ENCODE peak calls at places on chromosome X, in five cellular contexts. T is upper lobe of left lung, Q is fibroblast of pulmonary artery, I is heart left ventricle, L is DND-41. D is an unnamed sample.

GRCh38 chrX:111483140-111483539 is 28.3 kb upstream of the SERTM2 start:
- DNase-seq in T (no peak), Q (no peak), I (no peak), L (no peak), D (no peak)

GRCh38 chrX:41148553-41148952 is 63.3 kb downstream of the USP9X start:
- DNase-seq in T (no peak), Q (peak; percentile 61), I (no peak), L (no peak), D (peak; percentile 51)

GRCh38 chrX:53287493-53288138 is 6.2 kb upstream of the IQSEC2 start:
- DNase-seq in T (no peak), Q (peak; percentile 50), I (peak; percentile 90), L (peak; percentile 64), D (peak; percentile 57)

GRCh38 chrX:427812-428725 is 41.4 kb upstream of the PPP2R3B start:
- DNase-seq in T (no peak), Q (peak; percentile 17), I (no peak), L (no peak), D (no peak)

GRCh38 chrX:115892787-115893671 is 277.5 kb upstream of the AGTR2 start:
- DNase-seq in T (no peak), Q (peak; percentile 21), I (peak; percentile 63), L (no peak), D (peak; percentile 86)

GRCh38 chrX:120380699-120381098 is 18.8 kb downstream of the ATP1B4 start:
- DNase-seq in T (no peak), Q (peak; percentile 6), I (no peak), L (peak; percentile 19), D (no peak)

GRCh38 chrX:13597928-13598327 is 28.5 kb downstream of the EGFL6 start:
- DNase-seq in T (no peak), Q (peak; percentile 36), I (no peak), L (no peak), D (peak; percentile 60)

GRCh38 chrX:64187762-64188150 is 17.8 kb downstream of the AMER1 start:
- DNase-seq in T (no peak), Q (no peak), I (no peak), L (no peak), D (no peak)

GRCh38 chrX:68332156-68332823 is 101.0 kb downstream of the OPHN1 start:
- DNase-seq in T (no peak), Q (peak; percentile 24), I (no peak), L (no peak), D (peak; percentile 79)

GRCh38 chrX:23012162-23012561 is 12.4 kb downstream of the DDX53 start:
- DNase-seq in T (no peak), Q (no peak), I (no peak), L (peak; percentile 60), D (no peak)

GRCh38 chrX:3550160-3550765 is 163.2 kb downstream of the PRKX start:
- DNase-seq in T (no peak), Q (peak; percentile 23), I (no peak), L (no peak), D (peak; percentile 21)

GRCh38 chrX:118824173-118824782 is 654 bp downstream of the ZCCHC12 start:
- DNase-seq in T (no peak), Q (no peak), I (no peak), L (no peak), D (no peak)

GRCh38 chrX:152884171-152884570 is 13.7 kb upstream of the ZNF185 start:
- DNase-seq in T (no peak), Q (no peak), I (no peak), L (no peak), D (no peak)

GRCh38 chrX:10514891-10515290 is 105.5 kb downstream of the MID1 start:
- DNase-seq in T (no peak), Q (peak; percentile 53), I (no peak), L (no peak), D (peak; percentile 58)

GRCh38 chrX:129686422-129686948 is 31.7 kb upstream of the APLN start:
- DNase-seq in T (no peak), Q (peak; percentile 79), I (peak; percentile 64), L (no peak), D (peak; percentile 84)

GRCh38 chrX:44178271-44178670 is 165.2 kb downstream of the EFHC2 start:
- DNase-seq in T (no peak), Q (no peak), I (no peak), L (no peak), D (no peak)

GRCh38 chrX:44183329-44183728 is 160.1 kb downstream of the EFHC2 start:
- DNase-seq in T (no peak), Q (no peak), I (no peak), L (no peak), D (no peak)
- TF ChIP-seq CTCF in T (peak; percentile 7), Q (no peak), I (no peak), L (no peak), D (no peak)

GRCh38 chrX:136797787-136798186 is 17.1 kb upstream of the ARHGEF6 start:
- DNase-seq in T (no peak), Q (no peak), I (no peak), L (no peak), D (no peak)

GRCh38 chrX:136806891-136807410 is 26.2 kb upstream of the ARHGEF6 start:
- DNase-seq in T (no peak), Q (no peak), I (no peak), L (no peak), D (no peak)

DNA sequence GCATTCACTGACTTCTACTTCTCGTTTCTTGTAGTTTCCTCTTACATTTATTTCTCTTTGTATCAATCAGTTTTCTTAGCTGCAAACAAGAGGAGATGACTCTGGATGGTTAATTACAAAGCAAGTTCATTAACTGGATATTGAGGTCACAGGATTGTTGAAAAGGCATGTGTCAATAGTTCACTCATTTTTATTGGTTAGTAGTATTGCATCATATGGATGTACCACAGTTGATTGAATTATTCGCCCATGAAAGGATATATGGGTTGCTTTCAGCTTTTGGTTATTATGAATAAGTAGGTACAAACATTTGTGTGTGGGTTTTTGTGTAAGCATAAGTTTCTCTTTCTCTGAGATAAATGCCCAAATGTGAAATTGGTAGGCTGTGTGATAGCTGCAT is 21.8 kb upstream of the ARHGEF6 start:
- DNase-seq in T (no peak), Q (no peak), I (no peak), L (no peak), D (no peak)
- H3K4me3 ChIP-seq in T (no peak overlapping the region), Q (no peak overlapping the region), I (no peak overlapping the region), L (no peak overlapping the region), D (no peak overlapping the region)

DNA sequence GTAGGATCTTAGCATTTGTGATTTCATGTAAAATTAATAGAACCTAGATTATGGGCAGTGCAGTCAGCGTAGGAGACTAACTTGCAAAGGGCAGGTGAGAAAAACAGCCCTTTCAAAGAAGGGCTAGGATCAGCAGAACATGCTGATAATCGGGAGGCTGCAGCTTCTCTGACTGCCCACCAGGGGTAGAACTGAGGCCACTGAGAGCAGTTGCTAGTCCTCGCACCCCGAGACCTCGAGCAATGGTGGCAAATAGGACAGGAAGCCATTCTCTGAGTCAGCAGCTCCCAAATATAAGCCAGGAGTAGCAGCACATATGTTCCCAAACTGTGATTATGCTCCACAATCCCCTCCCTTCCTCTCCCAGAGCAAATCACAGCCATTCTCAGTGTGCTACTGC is 186.4 kb downstream of the MSL3 start:
- DNase-seq in T (no peak), Q (peak; percentile 77), I (no peak), L (no peak), D (peak; percentile 49)
- TF ChIP-seq CTCF in T (peak; percentile 10), Q (peak; percentile 73), I (peak; percentile 36), L (peak; percentile 25), D (peak; percentile 70)

GRCh38 chrX:150507251-150507856 is 61.1 kb upstream of the MTM1 start:
- DNase-seq in T (peak; percentile 34), Q (no peak), I (peak; percentile 41), L (no peak), D (peak; percentile 16)
- H3K4me3 ChIP-seq in T (no peak overlapping the region), Q (no peak overlapping the region), I (no peak overlapping the region), L (no peak overlapping the region), D (no peak overlapping the region)

GRCh38 chrX:153938226-153938786 is 3.5 kb upstream of the NAA10 start:
- DNase-seq in T (no peak), Q (no peak), I (no peak), L (no peak), D (no peak)
- TF ChIP-seq CTCF in T (no peak), Q (peak; percentile 1), I (no peak), L (peak; percentile 31), D (no peak)

GRCh38 chrX:132483951-132484350 is 4.9 kb downstream of the MBNL3 start:
- DNase-seq in T (no peak), Q (no peak), I (no peak), L (no peak), D (no peak)

GRCh38 chrX:132480581-132481203 is 8.1 kb downstream of the MBNL3 start:
- DNase-seq in T (no peak), Q (peak; percentile 49), I (peak; percentile 27), L (peak; percentile 70), D (peak; percentile 24)

GRCh38 chrX:132483523-132483922 is 5.3 kb downstream of the MBNL3 start:
- DNase-seq in T (no peak), Q (no peak), I (no peak), L (no peak), D (no peak)

GRCh38 chrX:132481449-132481848 is 7.4 kb downstream of the MBNL3 start:
- DNase-seq in T (no peak), Q (no peak), I (no peak), L (no peak), D (no peak)

GRCh38 chrX:132482632-132483031 is 6.2 kb downstream of the MBNL3 start:
- DNase-seq in T (no peak), Q (no peak), I (no peak), L (no peak), D (no peak)
- H3K4me3 ChIP-seq in T (no peak overlapping the region), Q (no peak overlapping the region), I (no peak overlapping the region), L (no peak overlapping the region), D (no peak overlapping the region)